ENCODE peak calls at places on chromosomes 2 and 18, in five cellular contexts. C, E, U, Y and X are unnamed samples.
A peak's percentile ranks its signal among the peaks of the same experiment; 100 is the strongest.

GRCh38 chr2:237735762-237736161 is 62.8 kb upstream of the RBM44 start:
- DNase-seq in C (no peak), E (no peak), U (no peak), Y (no peak), X (no peak)

GRCh38 chr2:191847764-191848163 is 876 bp upstream of the CAVIN2 start:
- DNase-seq in C (no peak), E (no peak), U (no peak), Y (no peak), X (no peak)

GRCh38 chr2:217942731-217943335 is 60.0 kb downstream of the TNS1 start:
- DNase-seq in C (no peak), E (no peak), U (no peak), Y (no peak), X (no peak)

GRCh38 chr2:220499281-220499680 is 871.9 kb downstream of the SLC4A3 start:
- DNase-seq in C (no peak), E (peak; percentile 80), U (no peak), Y (peak; percentile 79), X (no peak)

GRCh38 chr2:239738159-239738558 is 287.0 kb downstream of the NDUFA10 start:
- DNase-seq in C (no peak), E (no peak), U (no peak), Y (no peak), X (no peak)

GRCh38 chr2:10161961-10162441 is 39.5 kb downstream of the RRM2 start:
- DNase-seq in C (no peak), E (no peak), U (no peak), Y (no peak), X (no peak)

GRCh38 chr2:52386433-52386832 is 1354.5 kb upstream of the NRXN1 start:
- DNase-seq in C (no peak), E (no peak), U (no peak), Y (no peak), X (no peak)

GRCh38 chr2:20291106-20291564 is 59.5 kb downstream of the PUM2 start:
- DNase-seq in C (peak; percentile 55), E (peak; percentile 82), U (peak; percentile 43), Y (peak; percentile 87), X (peak; percentile 83)

GRCh38 chr2:108980076-108980475 is 8.9 kb downstream of the EDAR start:
- DNase-seq in C (no peak), E (no peak), U (no peak), Y (no peak), X (no peak)

GRCh38 chr18:48902023-48902855 is 48.5 kb downstream of the SMAD7 start:
- DNase-seq in C (no peak), E (peak; percentile 91), U (no peak), Y (peak; percentile 84), X (peak; percentile 20)

GRCh38 chr2:106580241-106580640 is 93.1 kb downstream of the CD8B2 start:
- DNase-seq in C (no peak), E (no peak), U (no peak), Y (no peak), X (no peak)

GRCh38 chr2:30686669-30687068 is 120.6 kb downstream of the CAPN13 start:
- DNase-seq in C (no peak), E (no peak), U (no peak), Y (no peak), X (no peak)

GRCh38 chr2:147275943-147276342 is 568.9 kb upstream of the ACVR2A start:
- DNase-seq in C (no peak), E (no peak), U (peak; percentile 5), Y (no peak), X (peak; percentile 49)

GRCh38 chr2:98895901-98896300 is 40.1 kb downstream of the CRACDL start:
- DNase-seq in C (no peak), E (no peak), U (no peak), Y (no peak), X (no peak)

GRCh38 chr2:26570083-26570430 is 71.1 kb downstream of the CIB4 start:
- DNase-seq in C (no peak), E (no peak), U (no peak), Y (no peak), X (no peak)

GRCh38 chr2:148546270-148546669 is 98.3 kb upstream of the EPC2 start:
- DNase-seq in C (no peak), E (no peak), U (no peak), Y (peak; percentile 36), X (no peak)

GRCh38 chr2:1432726-1433125 is 19.5 kb downstream of the TPO start:
- DNase-seq in C (no peak), E (no peak), U (no peak), Y (no peak), X (no peak)

GRCh38 chr18:2978626-2979025 is 34.3 kb downstream of the LPIN2 start:
- DNase-seq in C (no peak), E (peak; percentile 91), U (no peak), Y (peak; percentile 88), X (no peak)

GRCh38 chr2:88452151-88452851 is at the start of gene FOXI3:
- DNase-seq in C (peak; percentile 31), E (no peak), U (no peak), Y (no peak), X (peak; percentile 54)

GRCh38 chr2:47225061-47225783 is 70.1 kb upstream of the STPG4 start:
- DNase-seq in C (no peak), E (peak; percentile 88), U (no peak), Y (peak; percentile 93), X (no peak)

GRCh38 chr2:1553671-1554295 is 140.5 kb downstream of the TPO start:
- DNase-seq in C (no peak), E (peak; percentile 88), U (no peak), Y (peak; percentile 83), X (no peak)

GRCh38 chr18:63775166-63775730 is at the start of gene SERPINB7:
- DNase-seq in C (no peak), E (peak; percentile 95), U (no peak), Y (peak; percentile 47), X (no peak)

GRCh38 chr2:225864394-225864793 is 464.9 kb downstream of the NYAP2 start:
- DNase-seq in C (no peak), E (no peak), U (no peak), Y (no peak), X (no peak)

GRCh38 chr2:232339121-232340081 is 39.1 kb upstream of the ALPP start:
- DNase-seq in C (no peak), E (no peak), U (no peak), Y (no peak), X (peak; percentile 80)

GRCh38 chr2:213150315-213150951 is 979 bp downstream of the IKZF2 start:
- DNase-seq in C (peak; percentile 27), E (peak; percentile 13), U (no peak), Y (peak; percentile 26), X (peak; percentile 48)

GRCh38 chr2:3747032-3747654 is 43.8 kb downstream of the DCDC2C start:
- DNase-seq in C (no peak), E (no peak), U (no peak), Y (no peak), X (peak; percentile 19)

GRCh38 chr2:225842939-225843338 is 443.4 kb downstream of the NYAP2 start:
- DNase-seq in C (no peak), E (peak; percentile 27), U (no peak), Y (peak; percentile 17), X (no peak)

GRCh38 chr2:38863061-38863695 is 12.6 kb downstream of the DHX57 start:
- DNase-seq in C (no peak), E (no peak), U (no peak), Y (no peak), X (no peak)

GRCh38 chr2:140247451-140248205 is 1467.4 kb upstream of the NXPH2 start:
- DNase-seq in C (no peak), E (no peak), U (no peak), Y (peak; percentile 17), X (no peak)

GRCh38 chr2:219280682-219281081 is 1.5 kb downstream of the DNAJB2 start:
- DNase-seq in C (no peak), E (no peak), U (no peak), Y (no peak), X (no peak)

GRCh38 chr2:219279151-219279915 is at the start of gene DNAJB2:
- DNase-seq in C (peak; percentile 92), E (peak; percentile 99), U (peak; percentile 89), Y (peak; percentile 100), X (peak; percentile 97)

GRCh38 chr2:219278655-219279150 is 463 bp upstream of the DNAJB2 start:
- DNase-seq in C (no peak), E (no peak), U (no peak), Y (no peak), X (no peak)

GRCh38 chr2:219279916-219280516 is 850 bp downstream of the DNAJB2 start:
- DNase-seq in C (no peak), E (no peak), U (no peak), Y (no peak), X (no peak)

GRCh38 chr2:219277703-219278654 is 1.2 kb upstream of the DNAJB2 start:
- DNase-seq in C (peak; percentile 76), E (peak; percentile 80), U (no peak), Y (peak; percentile 91), X (peak; percentile 94)
- H2AK5ac ChIP-seq in C (peak overlapping the region; percentile 17), E (peak overlapping the region; percentile 96), U (no peak overlapping the region), Y (peak overlapping the region; percentile 1), X (no peak overlapping the region)

DNA sequence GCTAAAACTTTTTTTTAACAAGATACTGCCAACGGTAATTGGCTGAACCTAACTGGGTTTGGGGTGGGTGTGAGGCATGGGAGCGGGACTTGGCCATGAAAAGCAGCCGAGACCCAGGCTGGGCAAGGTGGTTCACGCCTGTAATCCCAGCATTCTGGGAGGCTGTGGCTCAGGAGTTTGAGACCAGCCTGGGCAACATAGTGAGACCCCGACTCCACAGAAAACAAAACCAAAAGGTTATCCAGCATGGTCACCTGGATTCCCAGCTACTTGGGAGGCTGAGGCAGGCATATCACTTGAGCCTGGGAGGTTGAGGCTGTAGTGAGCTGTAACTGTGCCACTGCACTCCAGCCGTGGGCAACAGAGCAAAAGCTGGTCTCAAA is 11.0 kb upstream of the SEMA4C start:
- DNase-seq in C (no peak), E (no peak), U (no peak), Y (no peak), X (no peak)
- H3K79me1 ChIP-seq in C (no peaks in the 10 kb centered on the region), E (no peaks in the 10 kb centered on the region), U (no peaks in the 10 kb centered on the region), Y (no peaks in the 10 kb centered on the region), X (no peaks in the 10 kb centered on the region)

DNA sequence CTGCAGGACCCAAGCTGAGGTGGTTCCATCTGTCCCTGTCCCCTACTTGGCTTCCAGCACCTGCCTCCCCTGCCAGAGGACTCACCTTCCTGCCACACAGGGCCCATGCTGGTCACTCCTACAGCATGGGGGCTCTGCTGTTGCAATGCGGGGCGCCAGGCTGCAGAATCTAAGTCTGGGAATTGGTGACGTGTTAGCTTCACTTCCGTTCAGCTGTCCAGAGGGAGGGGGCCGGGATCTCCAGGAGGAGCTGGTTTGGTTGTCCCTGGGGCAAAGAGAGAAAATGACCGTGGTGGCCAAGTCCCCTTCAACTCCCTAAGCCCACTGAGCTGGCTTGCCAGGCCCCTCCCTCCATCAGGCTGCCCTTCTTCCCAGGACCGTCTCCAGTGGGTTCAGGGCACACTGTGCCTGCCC is 69.5 kb downstream of the IL1R2 start:
- DNase-seq in C (no peak), E (no peak), U (no peak), Y (no peak), X (no peak)
- H2AK5ac ChIP-seq in C (no peak overlapping the region), E (peak overlapping the region; percentile 77), U (no peak overlapping the region), Y (peak overlapping the region; percentile 7), X (no peak overlapping the region)

GRCh38 chr2:42923632-42924425 is 131.4 kb upstream of the HAAO start:
- DNase-seq in C (no peak), E (peak; percentile 50), U (no peak), Y (no peak), X (no peak)

GRCh38 chr2:42922790-42923631 is 130.6 kb upstream of the HAAO start:
- DNase-seq in C (no peak), E (peak; percentile 81), U (no peak), Y (peak; percentile 53), X (no peak)

GRCh38 chr2:42921721-42922120 is 129.3 kb upstream of the HAAO start:
- DNase-seq in C (no peak), E (no peak), U (no peak), Y (no peak), X (no peak)

GRCh38 chr2:42921162-42921550 is 128.8 kb upstream of the HAAO start:
- DNase-seq in C (no peak), E (no peak), U (no peak), Y (no peak), X (no peak)

GRCh38 chr2:42922293-42922692 is 129.9 kb upstream of the HAAO start:
- DNase-seq in C (no peak), E (no peak), U (no peak), Y (no peak), X (no peak)
- H3K79me1 ChIP-seq in C (no peaks in the 10 kb centered on the region), E (peaks cover 5% of the 10 kb centered on the region), U (no peaks in the 10 kb centered on the region), Y (no peaks in the 10 kb centered on the region), X (no peaks in the 10 kb centered on the region)